ENCODE peak calls at places on chromosome 20, in four cellular contexts. One of them, this sample, is unnamed.

GRCh38 chr20:8076505-8077498 is 55.3 kb upstream of the PLCB1 start:
- DNase-seq in cardiac muscle cell: peak
- DNase-seq in activated CD4-positive, alpha-beta T cell treated with anti-CD3 and anti-CD28 coated beads, Interleukin-2, amount 50 U/mL, for 1 hour: no peak
- DNase-seq in neural progenitor cell: no peak
- DNase-seq in this sample: no peak

GRCh38 chr20:24027229-24027628 is 38.6 kb upstream of the GGTLC1 start:
- DNase-seq in neural progenitor cell: no peak
- DNase-seq in cardiac muscle cell: peak
- DNase-seq in activated CD4-positive, alpha-beta T cell treated with anti-CD3 and anti-CD28 coated beads, Interleukin-2, amount 50 U/mL, for 1 hour: peak
- DNase-seq in this sample: no peak

GRCh38 chr20:11921326-11921725 is 3.6 kb downstream of the BTBD3 start:
- DNase-seq in cardiac muscle cell: no peak
- DNase-seq in neural progenitor cell: no peak
- DNase-seq in activated CD4-positive, alpha-beta T cell treated with anti-CD3 and anti-CD28 coated beads, Interleukin-2, amount 50 U/mL, for 1 hour: no peak
- DNase-seq in this sample: no peak

GRCh38 chr20:62952373-62953166 is at the start of gene SLC17A9:
- DNase-seq in neural progenitor cell: peak
- DNase-seq in activated CD4-positive, alpha-beta T cell treated with anti-CD3 and anti-CD28 coated beads, Interleukin-2, amount 50 U/mL, for 1 hour: no peak
- DNase-seq in cardiac muscle cell: peak
- DNase-seq in this sample: no peak

GRCh38 chr20:36384022-36384619 is 78.0 kb downstream of the DLGAP4 start:
- DNase-seq in neural progenitor cell: peak
- DNase-seq in cardiac muscle cell: peak
- DNase-seq in activated CD4-positive, alpha-beta T cell treated with anti-CD3 and anti-CD28 coated beads, Interleukin-2, amount 50 U/mL, for 1 hour: peak
- DNase-seq in this sample: peak

GRCh38 chr20:10516529-10516928 is 81.4 kb downstream of the SLX4IP start:
- DNase-seq in neural progenitor cell: no peak
- DNase-seq in activated CD4-positive, alpha-beta T cell treated with anti-CD3 and anti-CD28 coated beads, Interleukin-2, amount 50 U/mL, for 1 hour: no peak
- DNase-seq in cardiac muscle cell: no peak
- DNase-seq in this sample: no peak

GRCh38 chr20:41050361-41051019 is 21.9 kb downstream of the TOP1 start:
- DNase-seq in cardiac muscle cell: peak
- DNase-seq in neural progenitor cell: no peak
- DNase-seq in activated CD4-positive, alpha-beta T cell treated with anti-CD3 and anti-CD28 coated beads, Interleukin-2, amount 50 U/mL, for 1 hour: no peak
- DNase-seq in this sample: no peak

GRCh38 chr20:16462711-16463110 is 110.5 kb downstream of the KIF16B start:
- DNase-seq in cardiac muscle cell: no peak
- DNase-seq in activated CD4-positive, alpha-beta T cell treated with anti-CD3 and anti-CD28 coated beads, Interleukin-2, amount 50 U/mL, for 1 hour: no peak
- DNase-seq in neural progenitor cell: peak
- DNase-seq in this sample: peak

GRCh38 chr20:1391640-1392442 is 1.0 kb downstream of the FKBP1A start:
- DNase-seq in neural progenitor cell: peak
- DNase-seq in cardiac muscle cell: peak
- DNase-seq in activated CD4-positive, alpha-beta T cell treated with anti-CD3 and anti-CD28 coated beads, Interleukin-2, amount 50 U/mL, for 1 hour: no peak
- DNase-seq in this sample: no peak

GRCh38 chr20:42204261-42204660 is 586.1 kb upstream of the CHD6 start:
- DNase-seq in cardiac muscle cell: no peak
- DNase-seq in neural progenitor cell: peak
- DNase-seq in activated CD4-positive, alpha-beta T cell treated with anti-CD3 and anti-CD28 coated beads, Interleukin-2, amount 50 U/mL, for 1 hour: no peak
- DNase-seq in this sample: peak

GRCh38 chr20:32526561-32526960 is 58.6 kb downstream of the NOL4L start:
- DNase-seq in activated CD4-positive, alpha-beta T cell treated with anti-CD3 and anti-CD28 coated beads, Interleukin-2, amount 50 U/mL, for 1 hour: no peak
- DNase-seq in cardiac muscle cell: no peak
- DNase-seq in neural progenitor cell: no peak
- DNase-seq in this sample: no peak

GRCh38 chr20:54112221-54112884 is 42.0 kb upstream of the BCAS1 start:
- DNase-seq in neural progenitor cell: no peak
- DNase-seq in cardiac muscle cell: peak
- DNase-seq in activated CD4-positive, alpha-beta T cell treated with anti-CD3 and anti-CD28 coated beads, Interleukin-2, amount 50 U/mL, for 1 hour: no peak
- DNase-seq in this sample: no peak

GRCh38 chr20:49937023-49937929 is 1.1 kb downstream of the RNF114 start:
- DNase-seq in activated CD4-positive, alpha-beta T cell treated with anti-CD3 and anti-CD28 coated beads, Interleukin-2, amount 50 U/mL, for 1 hour: no peak
- DNase-seq in neural progenitor cell: no peak
- DNase-seq in cardiac muscle cell: no peak
- DNase-seq in this sample: peak

GRCh38 chr20:63059684-63060056 is 52.9 kb upstream of the BHLHE23 start:
- DNase-seq in cardiac muscle cell: no peak
- DNase-seq in activated CD4-positive, alpha-beta T cell treated with anti-CD3 and anti-CD28 coated beads, Interleukin-2, amount 50 U/mL, for 1 hour: no peak
- DNase-seq in neural progenitor cell: no peak
- DNase-seq in this sample: no peak

GRCh38 chr20:63319164-63320040 is 26.4 kb downstream of the COL20A1 start:
- DNase-seq in neural progenitor cell: no peak
- DNase-seq in cardiac muscle cell: no peak
- DNase-seq in activated CD4-positive, alpha-beta T cell treated with anti-CD3 and anti-CD28 coated beads, Interleukin-2, amount 50 U/mL, for 1 hour: no peak
- DNase-seq in this sample: no peak

GRCh38 chr20:50379049-50379990 is 130.9 kb upstream of the PTPN1 start:
- DNase-seq in activated CD4-positive, alpha-beta T cell treated with anti-CD3 and anti-CD28 coated beads, Interleukin-2, amount 50 U/mL, for 1 hour: no peak
- DNase-seq in cardiac muscle cell: peak
- DNase-seq in neural progenitor cell: no peak
- DNase-seq in this sample: no peak

GRCh38 chr20:18272451-18272850 is 15.9 kb upstream of the ZNF133 start:
- DNase-seq in cardiac muscle cell: peak
- DNase-seq in activated CD4-positive, alpha-beta T cell treated with anti-CD3 and anti-CD28 coated beads, Interleukin-2, amount 50 U/mL, for 1 hour: no peak
- DNase-seq in neural progenitor cell: no peak
- DNase-seq in this sample: no peak

GRCh38 chr20:59514554-59514953 is 89.8 kb upstream of the PHACTR3 start:
- DNase-seq in cardiac muscle cell: no peak
- DNase-seq in neural progenitor cell: no peak
- DNase-seq in activated CD4-positive, alpha-beta T cell treated with anti-CD3 and anti-CD28 coated beads, Interleukin-2, amount 50 U/mL, for 1 hour: no peak
- DNase-seq in this sample: no peak

GRCh38 chr20:51359947-51360346 is 182.6 kb downstream of the NFATC2 start:
- DNase-seq in activated CD4-positive, alpha-beta T cell treated with anti-CD3 and anti-CD28 coated beads, Interleukin-2, amount 50 U/mL, for 1 hour: no peak
- DNase-seq in neural progenitor cell: no peak
- DNase-seq in cardiac muscle cell: no peak
- DNase-seq in this sample: no peak

GRCh38 chr20:51382986-51383821 is 159.3 kb downstream of the NFATC2 start:
- DNase-seq in activated CD4-positive, alpha-beta T cell treated with anti-CD3 and anti-CD28 coated beads, Interleukin-2, amount 50 U/mL, for 1 hour: no peak
- DNase-seq in neural progenitor cell: no peak
- DNase-seq in cardiac muscle cell: no peak
- DNase-seq in this sample: peak

GRCh38 chr20:50304883-50305635 is 114.4 kb downstream of the CEBPB start:
- DNase-seq in neural progenitor cell: no peak
- DNase-seq in cardiac muscle cell: peak
- DNase-seq in activated CD4-positive, alpha-beta T cell treated with anti-CD3 and anti-CD28 coated beads, Interleukin-2, amount 50 U/mL, for 1 hour: no peak
- DNase-seq in this sample: no peak

GRCh38 chr20:19787366-19787765 is 29.3 kb downstream of the RIN2 start:
- DNase-seq in cardiac muscle cell: no peak
- DNase-seq in neural progenitor cell: no peak
- DNase-seq in activated CD4-positive, alpha-beta T cell treated with anti-CD3 and anti-CD28 coated beads, Interleukin-2, amount 50 U/mL, for 1 hour: no peak
- DNase-seq in this sample: no peak

GRCh38 chr20:2133318-2134183 is 31.9 kb downstream of the STK35 start:
- DNase-seq in cardiac muscle cell: peak
- DNase-seq in neural progenitor cell: peak
- DNase-seq in activated CD4-positive, alpha-beta T cell treated with anti-CD3 and anti-CD28 coated beads, Interleukin-2, amount 50 U/mL, for 1 hour: no peak
- DNase-seq in this sample: no peak

GRCh38 chr20:25008388-25009217 is 16.1 kb upstream of the APMAP start:
- DNase-seq in cardiac muscle cell: no peak
- DNase-seq in neural progenitor cell: no peak
- DNase-seq in activated CD4-positive, alpha-beta T cell treated with anti-CD3 and anti-CD28 coated beads, Interleukin-2, amount 50 U/mL, for 1 hour: no peak
- DNase-seq in this sample: no peak

GRCh38 chr20:40956503-40956902 is 72.1 kb upstream of the TOP1 start:
- DNase-seq in neural progenitor cell: no peak
- DNase-seq in activated CD4-positive, alpha-beta T cell treated with anti-CD3 and anti-CD28 coated beads, Interleukin-2, amount 50 U/mL, for 1 hour: no peak
- DNase-seq in cardiac muscle cell: no peak
- DNase-seq in this sample: no peak

GRCh38 chr20:64049887-64050260 is 435 bp upstream of the SOX18 start:
- DNase-seq in cardiac muscle cell: peak
- DNase-seq in neural progenitor cell: no peak
- DNase-seq in activated CD4-positive, alpha-beta T cell treated with anti-CD3 and anti-CD28 coated beads, Interleukin-2, amount 50 U/mL, for 1 hour: no peak
- DNase-seq in this sample: no peak

This sample was measured in T47D.